ENCODE peak calls at places on chromosomes 6 and 20, in four cellular contexts. One of them, this sample, is unnamed.
A peak's percentile ranks its signal among the peaks of the same experiment; 100 is the strongest.

GRCh38 chr6:140463312-140463710 is 1088.9 kb upstream of the CITED2 start:
- DNase-seq in H1: no peak
- DNase-seq in GM12878: no peak
- DNase-seq in K562: no peak
- DNase-seq in this sample: no peak

GRCh38 chr6:137389150-137389664 is 105.0 kb downstream of the OLIG3 start:
- DNase-seq in H1: no peak
- DNase-seq in GM12878: peak; percentile 51
- DNase-seq in K562: peak; percentile 41
- DNase-seq in this sample: no peak

GRCh38 chr20:40897177-40897700 is 131.4 kb upstream of the TOP1 start:
- DNase-seq in H1: no peak
- DNase-seq in GM12878: no peak
- DNase-seq in K562: no peak
- DNase-seq in this sample: no peak

GRCh38 chr6:28544211-28544610 is 18.5 kb downstream of the GPX5 start:
- DNase-seq in H1: peak; percentile 54
- DNase-seq in GM12878: no peak
- DNase-seq in K562: peak; percentile 34
- DNase-seq in this sample: no peak

GRCh38 chr6:161401910-161402309 is 128.0 kb upstream of the AGPAT4 start:
- DNase-seq in H1: no peak
- DNase-seq in GM12878: no peak
- DNase-seq in K562: peak; percentile 55
- DNase-seq in this sample: no peak

GRCh38 chr20:17611540-17612286 is 41.8 kb downstream of the DSTN start:
- DNase-seq in H1: peak; percentile 70
- DNase-seq in GM12878: no peak
- DNase-seq in K562: peak; percentile 22
- DNase-seq in this sample: peak; percentile 65

GRCh38 chr6:80287607-80288006 is 181.1 kb downstream of the BCKDHB start:
- DNase-seq in H1: no peak
- DNase-seq in GM12878: no peak
- DNase-seq in K562: no peak
- DNase-seq in this sample: no peak

GRCh38 chr20:63955281-63955845 is 853 bp downstream of the UCKL1 start:
- DNase-seq in H1: peak; percentile 68
- DNase-seq in GM12878: no peak
- DNase-seq in K562: peak; percentile 62
- DNase-seq in this sample: peak; percentile 33

GRCh38 chr6:118485601-118486550 is 62.2 kb upstream of the PLN start:
- DNase-seq in H1: no peak
- DNase-seq in GM12878: peak; percentile 35
- DNase-seq in K562: no peak
- DNase-seq in this sample: no peak

GRCh38 chr6:150301871-150302800 is 66.7 kb upstream of the IYD start:
- DNase-seq in H1: no peak
- DNase-seq in GM12878: no peak
- DNase-seq in K562: peak; percentile 43
- DNase-seq in this sample: peak; percentile 2

GRCh38 chr20:25247100-25247665 is 702 bp upstream of the PYGB start:
- DNase-seq in H1: peak; percentile 86
- DNase-seq in GM12878: no peak
- DNase-seq in K562: peak; percentile 69
- DNase-seq in this sample: peak; percentile 82

GRCh38 chr6:27133281-27134227 is 113.9 kb upstream of the PRSS16 start:
- DNase-seq in H1: peak; percentile 81
- DNase-seq in GM12878: peak; percentile 63
- DNase-seq in K562: peak; percentile 85
- DNase-seq in this sample: peak; percentile 51

GRCh38 chr6:118813795-118814194 is 80.2 kb upstream of the ASF1A start:
- DNase-seq in H1: no peak
- DNase-seq in GM12878: no peak
- DNase-seq in K562: no peak
- DNase-seq in this sample: no peak

GRCh38 chr6:56087421-56087820 is 160.0 kb downstream of the COL21A1 start:
- DNase-seq in H1: no peak
- DNase-seq in GM12878: no peak
- DNase-seq in K562: no peak
- DNase-seq in this sample: no peak

GRCh38 chr6:166293731-166294584 is 14.2 kb downstream of the PRR18 start:
- DNase-seq in H1: no peak
- DNase-seq in GM12878: no peak
- DNase-seq in K562: no peak
- DNase-seq in this sample: no peak

GRCh38 chr6:50815436-50816114 is 3.1 kb upstream of the TFAP2B start:
- DNase-seq in H1: no peak
- DNase-seq in GM12878: no peak
- DNase-seq in K562: peak; percentile 48
- DNase-seq in this sample: no peak

GRCh38 chr6:138290563-138290962 is 72.3 kb upstream of the PBOV1 start:
- DNase-seq in H1: peak; percentile 38
- DNase-seq in GM12878: no peak
- DNase-seq in K562: no peak
- DNase-seq in this sample: no peak

GRCh38 chr6:23089981-23090380 is 520.6 kb downstream of the HDGFL1 start:
- DNase-seq in H1: no peak
- DNase-seq in GM12878: no peak
- DNase-seq in K562: no peak
- DNase-seq in this sample: no peak

GRCh38 chr20:60101894-60102281 is 143.7 kb downstream of the CDH26 start:
- DNase-seq in H1: no peak
- DNase-seq in GM12878: no peak
- DNase-seq in K562: no peak
- DNase-seq in this sample: no peak

GRCh38 chr6:125759184-125759902 is 9.9 kb downstream of the HEY2 start:
- DNase-seq in H1: peak; percentile 94
- DNase-seq in GM12878: no peak
- DNase-seq in K562: peak; percentile 82
- DNase-seq in this sample: no peak

GRCh38 chr6:19838442-19839236 is 1.5 kb downstream of the ID4 start:
- DNase-seq in H1: peak; percentile 75
- DNase-seq in GM12878: no peak
- DNase-seq in K562: no peak
- DNase-seq in this sample: peak; percentile 95

GRCh38 chr6:20802596-20802995 is 268.3 kb downstream of the CDKAL1 start:
- DNase-seq in H1: no peak
- DNase-seq in GM12878: no peak
- DNase-seq in K562: no peak
- DNase-seq in this sample: no peak

GRCh38 chr20:18304618-18305017 is 16.3 kb downstream of the ZNF133 start:
- DNase-seq in H1: no peak
- DNase-seq in GM12878: no peak
- DNase-seq in K562: peak; percentile 7
- DNase-seq in this sample: no peak

GRCh38 chr6:100479180-100480035 is 14.7 kb upstream of the SIM1 start:
- DNase-seq in H1: no peak
- DNase-seq in GM12878: peak; percentile 34
- DNase-seq in K562: peak; percentile 61
- DNase-seq in this sample: peak; percentile 27

GRCh38 chr6:27651371-27651732 is 178.4 kb upstream of the ZNF184 start:
- DNase-seq in H1: no peak
- DNase-seq in GM12878: no peak
- DNase-seq in K562: peak; percentile 79
- DNase-seq in this sample: no peak

GRCh38 chr6:33000053-33000452 is 9.3 kb downstream of the HLA-DOA start:
- DNase-seq in H1: no peak
- DNase-seq in GM12878: no peak
- DNase-seq in K562: peak; percentile 63
- DNase-seq in this sample: peak; percentile 33

GRCh38 chr6:138655828-138656227 is 117.7 kb upstream of the CCDC28A start:
- DNase-seq in H1: no peak
- DNase-seq in GM12878: no peak
- DNase-seq in K562: no peak
- DNase-seq in this sample: no peak

GRCh38 chr20:8583209-8584106 is 451.4 kb downstream of the PLCB1 start:
- DNase-seq in H1: no peak
- DNase-seq in GM12878: no peak
- DNase-seq in K562: no peak
- DNase-seq in this sample: peak; percentile 73

GRCh38 chr6:193773-194310 is 98.4 kb upstream of the DUSP22 start:
- DNase-seq in H1: no peak
- DNase-seq in GM12878: peak; percentile 93
- DNase-seq in K562: no peak
- DNase-seq in this sample: no peak

GRCh38 chr6:32436995-32437836 is 2.5 kb upstream of the HLA-DRA start:
- DNase-seq in H1: no peak
- DNase-seq in GM12878: peak; percentile 95
- DNase-seq in K562: no peak
- DNase-seq in this sample: no peak

GRCh38 chr20:23766531-23766930 is 15.8 kb upstream of the CST1 start:
- DNase-seq in H1: no peak
- DNase-seq in GM12878: no peak
- DNase-seq in K562: no peak
- DNase-seq in this sample: no peak

GRCh38 chr20:48689388-48689787 is 138.4 kb downstream of the PREX1 start:
- DNase-seq in H1: no peak
- DNase-seq in GM12878: no peak
- DNase-seq in K562: no peak
- DNase-seq in this sample: no peak

DNA sequence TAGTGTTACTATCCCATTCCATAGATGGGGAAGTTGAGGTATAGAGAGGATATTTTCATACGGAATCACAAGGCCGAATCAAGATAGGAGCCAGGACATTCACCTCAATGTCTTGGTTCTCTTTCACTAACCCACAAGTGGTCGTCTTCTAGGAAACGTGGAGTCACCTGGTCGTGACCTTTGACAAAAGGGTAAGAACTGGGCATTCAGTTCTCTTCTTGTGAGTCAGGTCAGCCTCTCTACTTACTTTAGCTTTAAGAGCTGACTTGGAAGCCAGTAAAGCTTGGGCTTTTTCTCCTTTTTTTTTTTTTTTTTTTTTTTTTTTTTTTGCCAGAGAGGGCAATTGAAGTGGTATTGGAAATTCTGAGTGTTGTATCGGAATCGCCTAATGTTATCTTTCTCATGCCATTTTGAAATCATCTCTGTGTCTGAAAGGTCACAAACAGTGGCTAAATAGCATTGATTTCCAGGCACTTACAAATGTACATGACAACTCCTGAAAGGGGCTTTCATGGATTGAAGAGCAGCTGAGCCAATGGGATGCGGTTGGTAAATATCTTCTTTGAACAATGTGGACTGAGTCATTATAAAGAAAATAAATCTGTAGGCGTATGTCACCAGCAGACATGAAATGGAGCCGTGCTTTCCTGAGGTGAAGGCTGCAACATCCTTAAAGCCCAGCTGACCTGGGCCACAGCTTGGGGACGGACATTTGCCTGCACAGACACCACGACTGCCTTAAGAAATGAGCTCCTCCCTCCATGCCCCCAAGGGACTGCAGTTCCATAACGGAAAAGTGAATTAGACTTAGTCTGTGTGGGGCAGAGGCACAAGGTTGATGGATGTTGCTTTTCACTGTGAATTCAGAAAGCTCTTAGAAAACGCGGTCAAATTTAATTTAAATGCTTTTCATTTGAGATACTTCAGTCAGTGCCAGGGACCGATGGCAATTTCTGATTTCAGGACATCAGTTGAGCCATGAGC is 356.7 kb downstream of the KIF16B start:
- DNase-seq in H1: no peak
- DNase-seq in GM12878: no peak
- DNase-seq in K562: no peak
- DNase-seq in this sample: no peak
- TF ChIP-seq CHD2 in H1: no peak
- TF ChIP-seq CHD2 in GM12878: no peak
- TF ChIP-seq CHD2 in K562: no peak
- TF ChIP-seq CHD2 in this sample: no peak

GRCh38 chr6:156719395-156719719 is 57.8 kb upstream of the ARID1B start:
- DNase-seq in H1: no peak
- DNase-seq in GM12878: no peak
- DNase-seq in K562: no peak
- DNase-seq in this sample: no peak

GRCh38 chr6:156720739-156721714 is 56.2 kb upstream of the ARID1B start:
- DNase-seq in H1: peak; percentile 65
- DNase-seq in GM12878: peak; percentile 76
- DNase-seq in K562: no peak
- DNase-seq in this sample: peak; percentile 24

GRCh38 chr6:156718647-156719394 is 58.4 kb upstream of the ARID1B start:
- DNase-seq in H1: no peak
- DNase-seq in GM12878: no peak
- DNase-seq in K562: peak; percentile 81
- DNase-seq in this sample: peak; percentile 26

GRCh38 chr6:156717542-156717941 is 59.6 kb upstream of the ARID1B start:
- DNase-seq in H1: no peak
- DNase-seq in GM12878: no peak
- DNase-seq in K562: peak; percentile 41
- DNase-seq in this sample: no peak

DNA sequence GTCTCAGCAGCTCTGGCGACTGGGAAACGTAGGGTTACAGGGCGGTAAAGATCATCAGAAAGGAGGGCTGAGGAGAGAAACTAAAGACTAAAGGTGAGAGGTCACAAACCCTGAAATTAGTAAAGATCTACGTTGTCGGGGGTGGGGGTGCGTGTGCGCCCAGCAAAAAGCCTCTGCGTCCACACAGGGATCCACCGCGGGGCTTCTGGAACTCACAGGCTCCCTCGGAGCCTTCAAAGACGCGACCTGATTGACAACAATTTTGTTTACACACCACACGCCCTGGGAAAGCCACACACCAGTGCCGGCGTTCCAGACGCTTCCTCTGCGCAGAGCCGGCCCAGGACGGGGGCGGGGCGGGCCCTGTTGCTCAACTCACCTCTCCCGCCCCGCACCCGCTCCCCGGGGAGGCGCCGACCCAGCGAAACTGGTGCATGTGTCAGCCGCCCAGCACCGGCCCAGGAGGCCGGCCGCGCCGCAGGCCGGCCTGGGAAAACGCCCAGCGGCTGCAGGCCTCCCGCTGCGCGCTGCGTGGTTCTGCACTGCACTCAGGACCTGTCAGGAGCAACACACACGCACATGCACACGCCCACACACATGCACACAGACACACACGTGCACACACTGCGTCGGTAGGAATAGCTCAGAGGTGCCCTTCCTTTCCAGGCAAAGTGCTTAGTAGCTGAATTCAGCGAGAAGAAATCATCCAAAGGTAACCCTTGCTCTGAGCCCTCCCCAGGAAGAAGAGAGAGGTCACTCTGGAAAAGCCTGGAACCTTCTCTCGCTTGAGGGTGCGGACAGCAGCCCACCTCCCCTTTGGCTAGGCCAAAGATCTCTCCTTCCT is 57.2 kb upstream of the ARID1B start:
- DNase-seq in H1: peak; percentile 66
- DNase-seq in GM12878: peak; percentile 65
- DNase-seq in K562: peak; percentile 97
- DNase-seq in this sample: peak; percentile 91
- TF ChIP-seq CREB1 in H1: peak; percentile 3
- TF ChIP-seq CREB1 in GM12878: peak; percentile 19
- TF ChIP-seq CREB1 in K562: no peak
- TF ChIP-seq CREB1 in this sample: peak; percentile 5

GRCh38 chr6:136226027-136226673 is 24.0 kb downstream of the MTFR2 start:
- DNase-seq in H1: peak; percentile 72
- DNase-seq in GM12878: no peak
- DNase-seq in K562: peak; percentile 75
- DNase-seq in this sample: peak; percentile 59
- TF ChIP-seq CHD2 in H1: no peak
- TF ChIP-seq CHD2 in GM12878: no peak
- TF ChIP-seq CHD2 in K562: no peak
- TF ChIP-seq CHD2 in this sample: no peak

GRCh38 chr20:32718749-32719348 is 24.4 kb downstream of the COMMD7 start:
- DNase-seq in H1: no peak
- DNase-seq in GM12878: no peak
- DNase-seq in K562: no peak
- DNase-seq in this sample: no peak
- TF ChIP-seq CREB1 in H1: no peak
- TF ChIP-seq CREB1 in GM12878: no peak
- TF ChIP-seq CREB1 in K562: no peak
- TF ChIP-seq CREB1 in this sample: no peak

This sample was measured in HepG2.